ENCODE peak calls at places on chromosomes 4 and X, in seven cellular contexts. A, S, J, B, U, G and V are unnamed samples.

GRCh38 chr4:63717384-63717783 is 691.9 kb downstream of the TECRL start:
- DNase-seq in A (no peak), S (no peak), J (no peak), B (no peak), U (peak), G (no peak), V (peak)

GRCh38 chr4:48329976-48330375 is 11.4 kb upstream of the SLAIN2 start:
- DNase-seq in A (no peak), S (peak), J (peak), B (no peak), U (no peak), G (no peak), V (peak)

GRCh38 chr4:186727977-186728519 is 4.4 kb upstream of the FAT1 start:
- DNase-seq in A (no peak), S (no peak), J (peak), B (no peak), U (no peak), G (peak), V (no peak)

GRCh38 chr4:126750723-126751122 is 882.0 kb upstream of the INTU start:
- DNase-seq in A (no peak), S (no peak), J (no peak), B (no peak), U (no peak), G (no peak), V (no peak)

GRCh38 chr4:119598521-119598920 is 30.1 kb downstream of the PDE5A start:
- DNase-seq in A (no peak), S (no peak), J (no peak), B (no peak), U (no peak), G (no peak), V (no peak)

GRCh38 chr4:2804449-2804972 is 11.6 kb downstream of the SH3BP2 start:
- DNase-seq in A (no peak), S (no peak), J (no peak), B (no peak), U (no peak), G (no peak), V (no peak)

GRCh38 chr4:38753021-38753806 is 29.6 kb downstream of the TLR10 start:
- DNase-seq in A (peak), S (peak), J (peak), B (peak), U (peak), G (peak), V (peak)

GRCh38 chr4:85420831-85421230 is 54.1 kb upstream of the ARHGAP24 start:
- DNase-seq in A (no peak), S (no peak), J (no peak), B (no peak), U (no peak), G (no peak), V (no peak)

GRCh38 chr4:8349664-8350225 is 80.2 kb downstream of the HTRA3 start:
- DNase-seq in A (no peak), S (no peak), J (no peak), B (no peak), U (no peak), G (peak), V (no peak)

GRCh38 chrX:43655151-43655676 is 885 bp upstream of the MAOA start:
- DNase-seq in A (peak), S (peak), J (peak), B (peak), U (no peak), G (peak), V (no peak)

GRCh38 chrX:13051167-13051528 is 6.7 kb upstream of the FAM9C start:
- DNase-seq in A (no peak), S (no peak), J (no peak), B (no peak), U (no peak), G (no peak), V (no peak)

GRCh38 chr4:126890994-126891393 is 741.8 kb upstream of the INTU start:
- DNase-seq in A (no peak), S (peak), J (peak), B (no peak), U (no peak), G (peak), V (no peak)

GRCh38 chrX:55056820-55057690 is 17.8 kb upstream of the PAGE2B start:
- DNase-seq in A (no peak), S (peak), J (peak), B (no peak), U (no peak), G (no peak), V (no peak)

GRCh38 chr4:184399505-184399893 is 74.9 kb downstream of the IRF2 start:
- DNase-seq in A (no peak), S (no peak), J (no peak), B (no peak), U (no peak), G (peak), V (no peak)

GRCh38 chr4:21011106-21011505 is 310.8 kb downstream of the PACRGL start:
- DNase-seq in A (no peak), S (no peak), J (no peak), B (no peak), U (no peak), G (no peak), V (no peak)

GRCh38 chrX:69082753-69083150 is 82.5 kb downstream of the PJA1 start:
- DNase-seq in A (no peak), S (no peak), J (no peak), B (no peak), U (no peak), G (no peak), V (no peak)

GRCh38 chr4:1419708-1420107 is 13.5 kb upstream of the NKX1-1 start:
- DNase-seq in A (no peak), S (no peak), J (no peak), B (peak), U (no peak), G (no peak), V (no peak)

GRCh38 chr4:113049421-113050355 is at the start of gene ANK2:
- DNase-seq in A (no peak), S (peak), J (peak), B (no peak), U (no peak), G (peak), V (no peak)
- H3K4me3 ChIP-seq in A (no peak), S (peak), J (peak), B (peak), U (no peak), G (peak), V (no peak)

GRCh38 chrX:145190801-145191389 is 56.4 kb upstream of the SPANXN1 start:
- DNase-seq in A (no peak), S (no peak), J (peak), B (no peak), U (peak), G (no peak), V (no peak)
- TF ChIP-seq CTCF in A (peak), S (peak), J (peak), B (peak), U (peak), G (peak), V (peak)

GRCh38 chrX:33207056-33207455 is 4.3 kb downstream of the DMD start:
- DNase-seq in A (no peak), S (no peak), J (no peak), B (no peak), U (no peak), G (no peak), V (no peak)
- H3K4me3 ChIP-seq in A (peak), S (no peak), J (no peak), B (peak), U (no peak), G (no peak), V (no peak)

GRCh38 chrX:103464071-103464773 is 55.1 kb downstream of the RAB40A start:
- DNase-seq in A (no peak), S (peak), J (peak), B (no peak), U (peak), G (peak), V (no peak)
- TF ChIP-seq CTCF in A (peak), S (peak), J (peak), B (peak), U (peak), G (peak), V (peak)

GRCh38 chr4:74397748-74398426 is 32.9 kb downstream of the EREG start:
- DNase-seq in A (no peak), S (no peak), J (no peak), B (no peak), U (peak), G (no peak), V (no peak)
- H3K4me3 ChIP-seq in A (no peak), S (no peak), J (peak), B (peak), U (peak), G (no peak), V (no peak)

DNA sequence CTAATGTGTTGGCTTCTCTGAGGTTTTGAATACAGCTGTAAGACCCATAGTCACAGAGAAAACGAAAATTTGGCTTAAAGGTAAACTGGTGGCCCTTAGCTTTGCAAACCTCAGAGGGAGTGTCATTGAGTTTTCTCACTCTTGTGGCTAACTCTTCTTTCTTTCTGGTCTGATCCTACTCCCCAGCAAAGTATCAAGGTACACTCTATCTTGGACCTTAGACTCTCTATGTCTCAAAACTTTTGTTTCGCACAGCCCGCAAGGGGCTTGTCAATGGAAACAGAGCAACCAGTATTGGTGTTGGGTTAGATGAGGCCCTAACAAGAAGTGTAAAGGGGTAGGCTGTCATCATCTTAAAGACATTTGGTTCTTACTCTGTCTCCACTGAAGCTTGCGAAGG is 19.8 kb downstream of the APOO start:
- DNase-seq in A (no peak), S (no peak), J (no peak), B (no peak), U (no peak), G (no peak), V (no peak)
- TF ChIP-seq CTCF in A (no peak), S (no peak), J (no peak), B (no peak), U (no peak), G (no peak), V (no peak)

GRCh38 chrX:71870337-71871098 is 40.1 kb upstream of the NHSL2 start:
- DNase-seq in A (no peak), S (peak), J (peak), B (no peak), U (peak), G (peak), V (no peak)
- H3K4me3 ChIP-seq in A (no peak), S (no peak), J (no peak), B (no peak), U (no peak), G (no peak), V (no peak)

DNA sequence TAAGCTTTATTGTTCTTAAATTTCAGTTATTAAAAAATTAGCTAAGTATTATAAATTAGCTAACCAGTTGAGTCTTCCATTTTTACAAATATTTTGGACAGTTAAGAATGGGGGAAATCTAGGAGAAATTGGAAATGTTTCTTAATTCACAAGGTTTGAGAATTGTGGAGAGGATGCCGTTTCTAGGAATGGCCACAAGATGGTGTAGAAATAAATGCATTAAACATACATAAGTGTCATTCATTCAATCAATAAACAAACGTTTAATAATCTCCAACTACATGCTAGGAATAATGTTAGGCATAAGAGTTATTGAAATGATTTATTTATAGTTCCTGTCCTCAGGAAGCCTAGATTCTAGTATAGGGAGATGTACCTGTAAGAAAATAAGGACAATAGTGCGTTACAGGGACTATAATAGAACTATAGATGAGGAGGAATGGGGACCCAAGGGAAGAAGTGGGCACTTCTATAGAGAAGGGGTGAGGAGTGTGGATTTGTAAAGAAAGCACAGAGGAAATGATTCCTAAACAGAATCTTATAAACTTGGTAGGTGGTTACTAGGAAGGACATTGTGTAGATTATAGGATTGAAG is 195.7 kb upstream of the ANK2 start:
- DNase-seq in A (no peak), S (no peak), J (peak), B (no peak), U (peak), G (no peak), V (no peak)
- TF ChIP-seq CTCF in A (peak), S (peak), J (peak), B (peak), U (peak), G (peak), V (no peak)

GRCh38 chr4:133152330-133152791 is 3.3 kb downstream of the PCDH10 start:
- DNase-seq in A (no peak), S (peak), J (peak), B (no peak), U (no peak), G (peak), V (no peak)
- H3K4me3 ChIP-seq in A (peak), S (peak), J (peak), B (peak), U (no peak), G (peak), V (peak)